ENCODE peak calls at places on chromosomes 1 and 21, in four cellular contexts. G is right cardiac atrium, U is esophagus muscularis mucosa, K is NT2/D1. R is an unnamed sample. For H3K4me1, the result is how much of the 10 kb centered on the place peaks cover.

GRCh38 chr1:186848509-186849130 is 19.9 kb downstream of the PLA2G4A start:
- DNase-seq in K (no peak), G (no peak), U (no peak), R (no peak)

GRCh38 chr1:36248250-36248894 is 24.1 kb downstream of the THRAP3 start:
- DNase-seq in U (no peak), K (no peak), G (no peak), R (peak)

GRCh38 chr1:147091801-147092200 is 80.5 kb downstream of the PRKAB2 start:
- DNase-seq in G (no peak), U (no peak), K (no peak), R (no peak)

GRCh38 chr1:7476861-7477534 is 294.1 kb upstream of the VAMP3 start:
- DNase-seq in G (no peak), U (no peak), K (no peak), R (peak)

GRCh38 chr21:45540601-45540970 is 1.7 kb downstream of the SLC19A1 start:
- DNase-seq in U (no peak), G (peak), K (no peak), R (no peak)

GRCh38 chr1:207698822-207699483 is 52.9 kb upstream of the CD46 start:
- DNase-seq in K (peak), U (no peak), G (no peak), R (peak)

GRCh38 chr21:21003701-21004100 is 5.5 kb downstream of the NCAM2 start:
- DNase-seq in K (no peak), U (no peak), G (no peak), R (peak)

GRCh38 chr1:109466440-109467300 is at the start of gene SYPL2:
- DNase-seq in G (peak), U (no peak), K (peak), R (peak)

GRCh38 chr1:113868387-113869083 is 3.0 kb downstream of the PTPN22 start:
- DNase-seq in G (no peak), K (no peak), U (no peak), R (no peak)

GRCh38 chr1:112464501-112464900 is 44.3 kb upstream of the WNT2B start:
- DNase-seq in U (no peak), G (no peak), K (no peak), R (no peak)

GRCh38 chr1:40316595-40317393 is at the start of gene COL9A2:
- DNase-seq in K (no peak), U (no peak), G (peak), R (no peak)

GRCh38 chr1:205812271-205812877 is 624 bp downstream of the SLC41A1 start:
- DNase-seq in K (no peak), U (no peak), G (no peak), R (peak)

GRCh38 chr1:229853751-229854150 is 213.3 kb upstream of the GALNT2 start:
- DNase-seq in G (no peak), K (no peak), U (no peak), R (no peak)

GRCh38 chr1:215083408-215083961 is 948 bp downstream of the KCNK2 start:
- DNase-seq in G (peak), U (no peak), K (no peak), R (peak)

GRCh38 chr1:151916959-151917358 is 7.6 kb upstream of the THEM4 start:
- DNase-seq in G (no peak), U (no peak), K (no peak), R (no peak)

GRCh38 chr1:151920147-151920546 is 10.8 kb upstream of the THEM4 start:
- DNase-seq in K (no peak), G (no peak), U (no peak), R (no peak)

GRCh38 chr1:151918156-151918555 is 8.8 kb upstream of the THEM4 start:
- DNase-seq in G (no peak), K (no peak), U (no peak), R (no peak)

GRCh38 chr1:151918819-151919218 is 9.5 kb upstream of the THEM4 start:
- DNase-seq in U (no peak), K (no peak), G (no peak), R (no peak)

GRCh38 chr1:151919246-151919645 is 9.9 kb upstream of the THEM4 start:
- DNase-seq in K (no peak), G (no peak), U (no peak), R (no peak)
- H3K4me1 ChIP-seq in K (under half), G (under half), U (under half), R (under half)

DNA sequence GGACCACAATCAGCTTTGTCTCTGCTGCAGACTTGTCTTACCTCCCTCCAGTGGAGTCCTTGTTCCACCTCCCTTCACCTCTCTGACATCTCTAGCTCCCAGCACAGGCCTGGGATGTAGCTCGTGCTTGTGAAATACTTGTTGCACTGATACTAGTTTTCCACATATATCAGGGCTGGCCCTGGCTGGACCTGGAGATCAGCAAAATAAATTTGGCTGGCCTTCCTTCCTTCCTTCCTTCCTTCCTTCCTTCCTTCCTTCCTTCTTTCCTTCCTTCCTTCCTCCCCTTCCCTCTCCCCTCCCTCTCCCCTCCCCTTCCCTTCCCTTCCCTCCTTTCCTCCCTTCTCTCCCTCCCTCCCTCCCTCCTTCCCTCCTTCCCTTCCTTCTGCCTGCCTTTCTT is 196.5 kb downstream of the HIVEP3 start:
- DNase-seq in K (no peak), G (no peak), U (no peak), R (no peak)
- H3K4me1 ChIP-seq in K (under half), G (under half), U (under half), R (under half)

DNA sequence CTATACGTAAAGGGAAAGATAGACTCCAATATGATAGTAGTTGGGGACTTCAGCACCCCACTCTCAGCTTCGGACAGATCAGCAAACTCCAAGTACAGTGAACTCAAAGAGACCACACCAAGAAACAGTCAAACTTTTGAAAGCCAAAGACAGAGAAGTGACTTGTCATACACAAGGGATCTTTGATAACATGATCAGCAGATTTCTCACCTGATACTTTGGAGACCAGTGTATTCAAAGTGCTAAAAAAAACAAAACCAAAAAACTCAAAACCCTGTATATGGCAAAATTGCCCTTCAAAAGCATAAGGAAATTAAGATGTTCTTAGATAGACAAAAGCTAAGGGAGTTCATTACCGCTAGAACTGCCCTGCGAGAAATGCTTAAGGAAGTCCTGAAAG is 9.4 kb downstream of the IFNAR1 start:
- DNase-seq in U (no peak), K (no peak), G (no peak), R (no peak)
- H3K4me1 ChIP-seq in U (under half), K (under half), G (under half), R (under half)

GRCh38 chr1:26360051-26360806 is 6.3 kb upstream of the CRYBG2 start:
- DNase-seq in K (no peak), G (no peak), U (no peak), R (no peak)

GRCh38 chr1:26362331-26362730 is 8.4 kb upstream of the CRYBG2 start:
- DNase-seq in U (no peak), G (no peak), K (no peak), R (no peak)

GRCh38 chr1:26358411-26359384 is 4.8 kb upstream of the CRYBG2 start:
- DNase-seq in G (no peak), U (no peak), K (no peak), R (no peak)

GRCh38 chr1:26361605-26362122 is 7.7 kb upstream of the CRYBG2 start:
- DNase-seq in U (no peak), K (no peak), G (no peak), R (no peak)

DNA sequence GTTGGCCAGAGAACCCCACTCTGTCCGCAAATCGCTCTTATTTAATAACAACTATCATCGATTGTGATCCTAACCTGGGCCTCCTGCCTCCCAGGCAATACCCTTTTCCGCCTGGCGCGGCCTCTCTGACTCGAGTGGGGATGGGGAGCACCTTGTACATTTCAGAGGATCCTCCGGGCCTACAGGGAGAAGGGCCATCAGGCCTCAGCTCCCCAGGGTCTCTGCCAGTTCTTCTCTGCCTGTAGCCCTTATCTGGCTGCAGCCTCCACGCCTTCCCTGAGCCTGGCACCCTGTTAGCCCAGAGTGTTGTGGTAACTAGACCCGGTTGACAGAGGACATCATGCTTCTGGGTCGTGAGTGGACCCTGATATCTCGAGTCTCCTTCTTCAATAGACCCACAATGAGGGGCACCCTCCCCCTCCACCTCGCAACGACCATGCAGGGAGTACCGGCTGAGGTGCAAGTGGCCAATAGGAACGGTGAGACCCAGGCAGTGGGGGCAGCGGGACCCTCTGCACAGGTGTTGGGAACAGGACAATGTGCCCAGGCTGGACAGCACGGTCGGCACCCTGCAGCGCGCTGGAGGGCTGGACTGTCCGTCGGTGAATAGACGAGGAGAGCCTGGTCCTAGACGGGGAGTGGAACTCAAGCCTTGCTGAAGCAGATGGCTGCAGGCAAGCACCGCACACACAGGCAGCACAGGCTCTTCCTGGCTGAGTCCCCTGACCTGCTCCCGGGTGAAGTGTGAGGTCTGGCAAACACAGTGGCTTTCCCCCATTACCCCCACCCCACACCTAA is 7.1 kb upstream of the CRYBG2 start:
- DNase-seq in U (no peak), G (no peak), K (no peak), R (no peak)
- H3K4me1 ChIP-seq in U (under half), G (under half), K (under half), R (under half)

DNA sequence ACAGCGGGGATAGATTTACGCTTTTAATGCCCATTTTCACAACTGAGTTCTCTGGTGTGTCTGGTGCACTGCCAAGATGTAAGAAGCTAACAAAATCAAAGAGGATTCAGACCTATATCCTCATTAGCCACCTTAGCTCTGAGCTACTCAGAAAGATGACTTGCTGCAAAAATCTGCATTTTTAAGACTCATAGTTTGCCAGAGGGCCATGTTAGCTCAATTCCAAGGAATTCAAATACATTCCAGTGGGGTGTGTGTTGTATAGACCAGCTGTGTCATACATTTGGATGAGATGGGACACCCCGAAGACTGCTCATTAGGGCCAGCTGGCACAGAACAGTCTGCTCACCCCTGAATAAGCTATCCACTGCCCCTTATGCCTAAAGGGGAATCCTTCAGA is 8.9 kb downstream of the DENND2D start:
- DNase-seq in U (no peak), K (no peak), G (no peak), R (peak)
- H3K4me1 ChIP-seq in U (under half), K (under half), G (under half), R (under half)

GRCh38 chr1:244857761-244858160 is 6.6 kb downstream of the HNRNPU start:
- DNase-seq in K (no peak), U (no peak), G (no peak), R (no peak)
- H3K4me1 ChIP-seq in K (under half), U (half or more), G (under half), R (under half)

GRCh38 chr1:16174886-16175598 is 19.2 kb upstream of the EPHA2 start:
- DNase-seq in U (no peak), K (no peak), G (peak), R (no peak)
- H3K4me1 ChIP-seq in U (half or more), K (under half), G (under half), R (under half)

R was measured in fibroblast of lung.